ENCODE peak calls at places on chromosomes 16 and 17, in four cellular contexts. G is H9, J is IMR-90, A is H1. H is an unnamed sample.

GRCh38 chr17:81884520-81884919 is 6.9 kb downstream of the ALYREF start:
- DNase-seq in J (no peak), G (no peak), A (no peak), H (no peak)

GRCh38 chr17:70110443-70110880 is 35.4 kb downstream of the KCNJ16 start:
- DNase-seq in G (no peak), A (no peak), J (peak), H (no peak)

GRCh38 chr16:67767953-67768352 is 38.4 kb downstream of the RANBP10 start:
- DNase-seq in J (peak), A (no peak), G (no peak), H (no peak)

GRCh38 chr17:18281815-18282214 is 21.4 kb downstream of the MIEF2 start:
- DNase-seq in J (no peak), G (no peak), A (no peak), H (no peak)

GRCh38 chr16:25155553-25156460 is 44.3 kb downstream of the LCMT1 start:
- DNase-seq in A (no peak), J (peak), G (no peak), H (no peak)

GRCh38 chr16:19898166-19898565 is 13.5 kb upstream of the GPRC5B start:
- DNase-seq in A (no peak), J (no peak), G (no peak), H (no peak)

GRCh38 chr16:86362155-86362849 is 148.0 kb upstream of the FOXF1 start:
- DNase-seq in G (no peak), A (no peak), J (no peak), H (peak)

GRCh38 chr16:508884-509736 is 18.4 kb upstream of the CAPN15 start:
- DNase-seq in A (no peak), G (no peak), J (peak), H (no peak)

GRCh38 chr16:9128346-9129342 is 37.2 kb downstream of the HAPSTR1 start:
- DNase-seq in J (no peak), A (no peak), G (no peak), H (no peak)

GRCh38 chr16:4089811-4090293 is 26.4 kb downstream of the ADCY9 start:
- DNase-seq in G (no peak), A (no peak), J (no peak), H (no peak)

GRCh38 chr17:62675260-62675659 is 47.8 kb downstream of the MRC2 start:
- DNase-seq in G (no peak), A (no peak), J (no peak), H (no peak)

GRCh38 chr16:16972831-16973230 is 497.9 kb downstream of the XYLT1 start:
- DNase-seq in J (no peak), G (no peak), A (no peak), H (no peak)

GRCh38 chr16:70737377-70738082 is 51.7 kb upstream of the MTSS2 start:
- DNase-seq in J (peak), G (no peak), A (no peak), H (no peak)

GRCh38 chr17:37742114-37742761 is 2.6 kb downstream of the HNF1B start:
- DNase-seq in A (no peak), J (peak), G (peak), H (peak)

GRCh38 chr17:37742762-37743611 is 1.9 kb downstream of the HNF1B start:
- DNase-seq in G (peak), J (no peak), A (no peak), H (peak)

GRCh38 chr17:37743612-37743874 is 1.3 kb downstream of the HNF1B start:
- DNase-seq in G (peak), A (no peak), J (no peak), H (no peak)

GRCh38 chr17:37740861-37741260 is 4.0 kb downstream of the HNF1B start:
- DNase-seq in A (no peak), G (no peak), J (no peak), H (no peak)

GRCh38 chr17:37741334-37742113 is 3.3 kb downstream of the HNF1B start:
- DNase-seq in J (no peak), G (no peak), A (no peak), H (no peak)
- H3K9ac ChIP-seq in J (no peak), G (no peak), A (no peak), H (peak)

DNA sequence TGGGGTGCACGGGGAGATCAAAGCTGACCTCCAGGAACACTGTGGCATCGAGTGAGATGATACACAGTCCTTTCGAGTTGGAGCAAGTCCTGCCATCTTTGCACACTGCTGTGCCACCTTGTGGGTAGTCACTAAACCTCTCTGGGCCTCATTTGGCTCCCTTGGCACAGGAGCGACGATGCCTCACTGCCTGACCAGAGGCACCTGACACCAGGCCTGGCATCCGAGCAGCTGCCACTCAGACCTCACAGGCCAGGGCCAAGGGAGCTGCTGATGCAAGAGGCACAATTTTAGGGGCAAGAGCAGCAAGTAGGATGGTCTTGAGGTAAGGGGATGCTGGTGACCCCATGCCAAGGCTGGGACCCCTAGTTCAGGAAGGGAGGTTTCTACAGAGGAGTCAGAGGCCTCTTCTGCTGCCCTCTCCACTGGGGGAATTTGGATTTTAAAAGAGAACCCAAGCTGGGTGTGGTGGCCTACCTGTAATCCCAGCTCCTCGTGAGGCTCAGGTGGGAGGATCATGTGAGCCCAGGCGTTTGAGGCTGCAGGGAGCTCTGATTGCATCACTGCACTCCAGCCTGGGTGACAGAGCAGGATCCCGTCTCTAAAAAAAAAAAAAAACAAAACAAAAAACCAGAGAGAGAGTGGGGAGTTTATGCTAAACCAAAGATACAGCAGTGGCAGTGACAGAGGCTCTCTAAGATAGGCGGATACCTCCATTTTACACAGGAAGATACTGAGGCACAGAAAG is 6.7 kb upstream of the ADGRG1 start:
- DNase-seq in A (no peak), J (no peak), G (no peak), H (no peak)
- H2BK5ac ChIP-seq in A (no peak), J (no peak), G (no peak), H (no peak)

DNA sequence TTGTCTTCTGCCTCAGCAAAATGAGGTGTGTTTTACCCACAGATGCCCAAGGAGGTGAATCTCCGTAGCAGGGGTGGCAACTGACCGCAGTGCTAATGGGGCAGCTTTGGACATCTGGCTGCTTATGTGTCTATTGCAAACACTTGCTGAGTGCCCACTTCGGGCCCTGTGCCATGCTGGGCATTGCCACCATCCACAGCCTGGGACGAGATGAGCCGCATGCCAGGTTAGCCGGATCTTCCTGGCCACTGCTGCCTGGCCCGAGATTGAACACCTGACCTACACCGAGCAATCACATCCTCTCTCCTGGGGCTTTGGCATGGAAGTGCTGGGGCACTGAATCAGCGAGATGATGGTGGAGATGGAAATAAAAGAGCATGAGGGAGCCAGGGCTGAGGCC is 238.7 kb downstream of the GSG1L start:
- DNase-seq in A (no peak), J (no peak), G (no peak), H (no peak)
- H4K5ac ChIP-seq in A (no peak), J (no peak), G (no peak), H (no peak)

GRCh38 chr16:49273771-49274170 is 7.9 kb downstream of the CBLN1 start:
- DNase-seq in G (no peak), A (no peak), J (no peak), H (no peak)

GRCh38 chr16:49275870-49276269 is 5.8 kb downstream of the CBLN1 start:
- DNase-seq in A (no peak), G (no peak), J (no peak), H (no peak)

GRCh38 chr16:49276646-49277385 is 4.8 kb downstream of the CBLN1 start:
- DNase-seq in G (peak), A (no peak), J (no peak), H (peak)

GRCh38 chr16:49277386-49277742 is 4.3 kb downstream of the CBLN1 start:
- DNase-seq in A (no peak), J (no peak), G (no peak), H (no peak)

GRCh38 chr16:49274936-49275730 is 6.5 kb downstream of the CBLN1 start:
- DNase-seq in A (no peak), G (peak), J (no peak), H (peak)
- H3K9ac ChIP-seq in A (no peak), G (no peak), J (no peak), H (peak)

GRCh38 chr17:14779236-14779635 is 478.4 kb downstream of the HS3ST3B1 start:
- DNase-seq in A (no peak), G (no peak), J (no peak), H (no peak)

GRCh38 chr17:14780116-14780515 is 479.2 kb downstream of the HS3ST3B1 start:
- DNase-seq in A (no peak), J (no peak), G (no peak), H (no peak)

GRCh38 chr17:14790518-14790917 is 474.6 kb downstream of the PMP22 start:
- DNase-seq in G (no peak), J (peak), A (no peak), H (no peak)

GRCh38 chr17:14781123-14781522 is 480.2 kb downstream of the HS3ST3B1 start:
- DNase-seq in A (no peak), G (no peak), J (no peak), H (no peak)

DNA sequence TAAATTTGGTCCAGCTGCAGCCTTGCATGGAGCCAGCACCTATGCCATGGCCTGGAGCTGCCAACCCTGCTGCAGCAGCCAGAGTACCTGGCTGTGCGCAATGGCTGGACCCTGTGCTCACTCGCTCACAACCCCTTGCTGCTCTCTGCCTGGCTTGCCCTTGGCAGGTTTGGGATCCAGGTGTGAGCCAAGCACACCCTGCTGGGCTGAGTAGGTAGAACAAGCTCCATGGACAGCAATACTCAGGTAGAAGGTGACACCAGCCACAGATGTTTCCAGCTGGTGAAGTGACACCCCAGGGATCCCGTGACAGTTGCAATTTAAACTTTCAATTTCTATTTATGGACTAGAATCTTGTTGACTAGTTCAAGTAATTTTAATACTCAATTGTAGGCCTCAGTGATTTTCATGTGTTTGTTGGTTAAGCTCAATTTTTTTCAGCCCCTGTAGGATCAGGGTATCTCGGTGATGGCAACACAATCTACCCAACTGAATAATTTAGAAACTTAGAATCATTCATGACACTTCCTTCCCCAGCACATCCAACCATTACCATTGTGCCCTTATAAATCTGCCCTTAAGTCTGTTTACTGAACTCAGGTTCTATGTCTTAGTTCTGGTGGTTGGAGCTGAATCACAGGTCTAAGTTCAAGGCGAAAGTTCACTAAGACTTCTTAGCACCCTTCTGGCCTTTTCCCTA is 480.0 kb downstream of the PMP22 start:
- DNase-seq in G (peak), J (no peak), A (no peak), H (peak)
- H2BK5ac ChIP-seq in G (no peak), J (no peak), A (no peak), H (no peak)

GRCh38 chr17:52079496-52079895 is 79.0 kb downstream of the CA10 start:
- DNase-seq in J (no peak), G (no peak), A (no peak), H (no peak)
- H4K5ac ChIP-seq in J (no peak), G (no peak), A (no peak), H (no peak)

GRCh38 chr17:2077040-2077439 is 22.1 kb downstream of the HIC1 start:
- DNase-seq in G (no peak), J (no peak), A (no peak), H (no peak)
- H3K9ac ChIP-seq in G (no peak), J (peak), A (no peak), H (no peak)

DNA sequence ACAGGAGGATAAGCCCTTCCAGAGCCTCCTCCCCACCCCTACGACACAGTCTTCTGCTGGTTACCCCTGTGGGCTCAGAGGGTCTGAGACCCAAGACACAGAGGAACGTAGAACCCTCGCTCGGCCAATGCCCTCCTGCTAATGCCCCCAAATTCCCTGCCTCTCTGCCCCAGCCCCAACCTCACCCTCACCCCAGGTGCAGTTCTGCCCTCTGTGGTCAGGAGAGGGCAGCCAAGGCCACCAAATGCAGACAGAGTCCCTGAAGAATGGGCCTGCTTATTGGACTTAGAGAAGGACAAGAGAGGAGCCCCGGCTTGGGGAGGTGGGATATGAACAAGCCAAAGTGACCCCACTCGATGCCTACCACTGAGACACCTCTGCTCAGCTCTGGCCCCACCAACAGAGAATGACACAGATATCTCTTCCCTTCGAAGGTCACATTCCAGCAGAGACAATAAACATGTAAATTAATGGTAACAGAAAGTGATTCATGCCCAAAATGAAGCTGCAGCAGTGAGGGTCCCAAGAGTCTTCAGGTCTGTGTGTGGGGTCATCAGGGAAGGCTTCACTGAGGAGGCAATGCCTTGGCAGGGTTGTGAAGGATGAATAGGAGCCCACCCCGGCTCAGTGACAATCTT is 80.9 kb upstream of the CCL1 start:
- DNase-seq in A (no peak), J (no peak), G (peak), H (peak)
- H2BK5ac ChIP-seq in A (no peak), J (no peak), G (no peak), H (no peak)

GRCh38 chr17:74277935-74278334 is 3.9 kb downstream of the DNAI2 start:
- DNase-seq in A (no peak), G (no peak), J (no peak), H (no peak)

GRCh38 chr17:74274703-74275340 is 788 bp downstream of the DNAI2 start:
- DNase-seq in G (no peak), A (no peak), J (no peak), H (no peak)

GRCh38 chr17:74274060-74274702 is at the start of gene DNAI2:
- DNase-seq in J (no peak), A (no peak), G (peak), H (peak)

GRCh38 chr17:74276561-74277009 is 2.6 kb downstream of the DNAI2 start:
- DNase-seq in G (no peak), J (no peak), A (no peak), H (no peak)

GRCh38 chr17:74276051-74276476 is 2.0 kb downstream of the DNAI2 start:
- DNase-seq in A (no peak), G (no peak), J (no peak), H (no peak)
- H4K5ac ChIP-seq in A (no peak), G (no peak), J (no peak), H (no peak)

DNA sequence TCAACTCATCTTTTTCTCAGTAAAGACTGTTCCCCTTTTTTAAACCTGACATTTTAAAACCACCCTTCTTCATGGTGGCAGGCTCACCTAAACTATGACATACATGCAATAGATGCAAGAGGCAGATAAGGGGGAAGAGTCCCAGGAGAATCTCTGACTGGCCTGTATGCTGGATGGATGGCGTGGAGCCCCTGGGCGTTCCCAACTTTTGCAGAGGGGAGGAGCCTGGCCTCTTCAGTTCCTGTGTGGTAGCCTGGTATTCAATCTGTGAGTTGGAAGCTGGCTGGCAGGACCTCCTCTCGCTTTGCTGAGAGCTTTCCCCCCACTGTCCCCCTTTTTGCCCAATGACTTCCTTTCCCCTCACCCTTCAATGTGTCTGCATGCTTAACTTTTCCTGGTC is 217.6 kb upstream of the CA10 start:
- DNase-seq in J (no peak), A (no peak), G (peak), H (peak)
- H3K9ac ChIP-seq in J (no peak), A (no peak), G (no peak), H (no peak)